ENCODE peak calls at places on chromosomes 6 and 20, in five cellular contexts. O is prostate gland, Y is AG09309, L is neural progenitor cell, Q is breast epithelium. M is an unnamed sample.

GRCh38 chr20:32357869-32358631 is at the start of gene ASXL1:
- DNase-seq in O (peak), Y (peak), L (peak), Q (peak), M (peak)

GRCh38 chr6:108355890-108356289 is 61.0 kb downstream of the AFG1L start:
- DNase-seq in O (no peak), Y (no peak), L (no peak), Q (no peak), M (no peak)

GRCh38 chr6:20069130-20069529 is 143.1 kb downstream of the MBOAT1 start:
- DNase-seq in O (no peak), Y (no peak), L (no peak), Q (no peak), M (peak)

GRCh38 chr20:64264091-64264490 is 8.5 kb downstream of the PCMTD2 start:
- DNase-seq in O (no peak), Y (no peak), L (no peak), Q (no peak), M (no peak)

GRCh38 chr6:123529843-123530242 is 106.9 kb downstream of the TRDN start:
- DNase-seq in O (no peak), Y (no peak), L (no peak), Q (no peak), M (no peak)

GRCh38 chr20:41349943-41350342 is 9.3 kb downstream of the LPIN3 start:
- DNase-seq in O (no peak), Y (no peak), L (no peak), Q (no peak), M (no peak)

GRCh38 chr20:37990571-37991151 is 42.6 kb downstream of the TTI1 start:
- DNase-seq in O (peak), Y (no peak), L (no peak), Q (peak), M (peak)

GRCh38 chr20:4967752-4968477 is 33.4 kb downstream of the SLC23A2 start:
- DNase-seq in O (no peak), Y (no peak), L (no peak), Q (no peak), M (no peak)

GRCh38 chr20:41306061-41306727 is 11.3 kb downstream of the ZHX3 start:
- DNase-seq in O (no peak), Y (no peak), L (no peak), Q (no peak), M (no peak)

GRCh38 chr6:83853178-83853967 is at the start of gene RIPPLY2:
- DNase-seq in O (peak), Y (no peak), L (peak), Q (no peak), M (no peak)

GRCh38 chr6:15769471-15770088 is 106.8 kb upstream of the DTNBP1 start:
- DNase-seq in O (no peak), Y (no peak), L (no peak), Q (no peak), M (no peak)

GRCh38 chr6:22558288-22558882 is 11.0 kb upstream of the HDGFL1 start:
- DNase-seq in O (no peak), Y (no peak), L (no peak), Q (no peak), M (peak)

GRCh38 chr6:113859349-113860164 is 2.4 kb downstream of the MARCKS start:
- DNase-seq in O (peak), Y (no peak), L (peak), Q (peak), M (no peak)

GRCh38 chr6:20652691-20653479 is 118.6 kb downstream of the CDKAL1 start:
- DNase-seq in O (no peak), Y (no peak), L (no peak), Q (no peak), M (no peak)

GRCh38 chr6:146543211-146543939 is at the start of gene RAB32:
- DNase-seq in O (peak), Y (peak), L (peak), Q (peak), M (no peak)

GRCh38 chr6:146543940-146544661 is 468 bp downstream of the RAB32 start:
- DNase-seq in O (peak), Y (no peak), L (peak), Q (peak), M (no peak)

GRCh38 chr6:146546440-146546839 is 2.8 kb downstream of the RAB32 start:
- DNase-seq in O (no peak), Y (peak), L (no peak), Q (peak), M (no peak)

GRCh38 chr6:146545608-146546007 is 2.0 kb downstream of the RAB32 start:
- DNase-seq in O (no peak), Y (peak), L (no peak), Q (no peak), M (no peak)

GRCh38 chr6:146544783-146545182 is 1.1 kb downstream of the RAB32 start:
- DNase-seq in O (no peak), Y (no peak), L (no peak), Q (no peak), M (no peak)
- H3K4me3 ChIP-seq in O (peak), Y (peak), L (peak), Q (peak), M (no peak)

GRCh38 chr6:66662196-66662595 is 955.2 kb upstream of the EYS start:
- DNase-seq in O (no peak), Y (no peak), L (peak), Q (no peak), M (no peak)
- TF ChIP-seq CTCF in O (no peak), Y (no peak), L (peak), Q (no peak), M (peak)

DNA sequence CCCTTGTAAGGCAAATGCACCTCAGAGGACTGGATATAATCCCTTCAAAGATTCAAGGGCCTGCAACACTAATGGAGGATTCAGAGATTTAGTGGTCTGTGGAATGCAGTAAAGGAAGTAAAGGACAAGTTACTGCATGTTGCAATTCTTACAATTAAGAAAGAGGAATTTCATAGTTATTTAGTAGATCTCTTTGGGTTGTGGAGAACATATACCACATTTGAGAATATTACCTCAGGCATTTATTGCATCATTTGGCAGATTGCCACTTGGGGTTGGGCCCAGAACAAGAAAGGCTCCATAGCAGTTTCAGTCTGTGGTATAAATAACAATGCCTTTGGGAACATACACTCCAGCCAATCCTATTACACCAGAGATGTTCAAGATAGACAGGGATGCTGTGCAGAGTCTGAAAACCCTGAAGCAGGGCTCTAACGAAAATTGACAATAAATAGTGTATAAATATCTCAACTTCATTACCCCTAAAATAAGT is 20.9 kb upstream of the EPM2A start:
- DNase-seq in O (peak), Y (peak), L (no peak), Q (peak), M (no peak)
- H3K4me3 ChIP-seq in O (no peak), Y (no peak), L (no peak), Q (no peak), M (no peak)

GRCh38 chr20:1392443-1392692 is 486 bp downstream of the FKBP1A start:
- DNase-seq in O (no peak), Y (no peak), L (no peak), Q (no peak), M (no peak)

GRCh38 chr20:1391640-1392442 is 1.0 kb downstream of the FKBP1A start:
- DNase-seq in O (no peak), Y (no peak), L (peak), Q (no peak), M (no peak)

GRCh38 chr20:1393507-1393882 is 641 bp upstream of the FKBP1A start:
- DNase-seq in O (no peak), Y (no peak), L (no peak), Q (no peak), M (no peak)

GRCh38 chr20:1390552-1391403 is 2.1 kb downstream of the FKBP1A start:
- DNase-seq in O (no peak), Y (no peak), L (no peak), Q (no peak), M (no peak)

GRCh38 chr20:1392693-1393506 is at the start of gene FKBP1A:
- DNase-seq in O (peak), Y (no peak), L (peak), Q (peak), M (peak)
- TF ChIP-seq CTCF in O (peak), Y (no peak), L (peak), Q (peak), M (no peak)

GRCh38 chr6:41545703-41546474 is at the start of gene FOXP4:
- DNase-seq in O (peak), Y (peak), L (peak), Q (peak), M (peak)
- H3K4me3 ChIP-seq in O (peak), Y (peak), L (peak), Q (peak), M (peak)

M was measured in LNCaP clone FGC.